ENCODE peak calls at places on chromosome 16, in eight cellular contexts. One of them, this sample, is unnamed.

GRCh38 chr16:74766729-74767128 is 7.9 kb downstream of the FA2H start:
- DNase-seq in cardiac muscle cell: no peak
- DNase-seq in stimulated activated CD4-positive, alpha-beta T cell treated with anti-CD3 and anti-CD28 coated beads, Interleukin-1b, Interleukin-23, amount 100 ng/mL, for 48 hours: no peak
- DNase-seq in substantia nigra: no peak
- DNase-seq in HCEC 1CT: no peak
- DNase-seq in prostate gland: no peak
- DNase-seq in iris pigment epithelial cell: no peak
- DNase-seq in esophagus squamous epithelium: no peak
- DNase-seq in this sample: no peak

GRCh38 chr16:80776856-80777255 is 27.5 kb downstream of the CDYL2 start:
- DNase-seq in substantia nigra: no peak
- DNase-seq in esophagus squamous epithelium: no peak
- DNase-seq in prostate gland: no peak
- DNase-seq in iris pigment epithelial cell: no peak
- DNase-seq in cardiac muscle cell: no peak
- DNase-seq in HCEC 1CT: no peak
- DNase-seq in stimulated activated CD4-positive, alpha-beta T cell treated with anti-CD3 and anti-CD28 coated beads, Interleukin-1b, Interleukin-23, amount 100 ng/mL, for 48 hours: no peak
- DNase-seq in this sample: no peak

GRCh38 chr16:30748634-30749445 is 615 bp downstream of the PHKG2 start:
- DNase-seq in HCEC 1CT: peak; percentile 32
- DNase-seq in esophagus squamous epithelium: no peak
- DNase-seq in prostate gland: no peak
- DNase-seq in stimulated activated CD4-positive, alpha-beta T cell treated with anti-CD3 and anti-CD28 coated beads, Interleukin-1b, Interleukin-23, amount 100 ng/mL, for 48 hours: peak; percentile 32
- DNase-seq in iris pigment epithelial cell: peak; percentile 60
- DNase-seq in substantia nigra: no peak
- DNase-seq in cardiac muscle cell: peak; percentile 61
- DNase-seq in this sample: no peak

GRCh38 chr16:6081320-6081976 is 983.9 kb upstream of the EEF2KMT start:
- DNase-seq in iris pigment epithelial cell: no peak
- DNase-seq in prostate gland: no peak
- DNase-seq in cardiac muscle cell: no peak
- DNase-seq in stimulated activated CD4-positive, alpha-beta T cell treated with anti-CD3 and anti-CD28 coated beads, Interleukin-1b, Interleukin-23, amount 100 ng/mL, for 48 hours: peak; percentile 13
- DNase-seq in HCEC 1CT: no peak
- DNase-seq in substantia nigra: no peak
- DNase-seq in esophagus squamous epithelium: no peak
- DNase-seq in this sample: no peak

GRCh38 chr16:67181346-67181745 is 2.4 kb downstream of the MATCAP1 start:
- DNase-seq in substantia nigra: no peak
- DNase-seq in iris pigment epithelial cell: peak; percentile 74
- DNase-seq in cardiac muscle cell: peak; percentile 89
- DNase-seq in prostate gland: no peak
- DNase-seq in stimulated activated CD4-positive, alpha-beta T cell treated with anti-CD3 and anti-CD28 coated beads, Interleukin-1b, Interleukin-23, amount 100 ng/mL, for 48 hours: no peak
- DNase-seq in esophagus squamous epithelium: no peak
- DNase-seq in HCEC 1CT: peak; percentile 82
- DNase-seq in this sample: no peak

GRCh38 chr16:87956169-87956770 is 5.0 kb downstream of the BANP start:
- DNase-seq in HCEC 1CT: no peak
- DNase-seq in prostate gland: no peak
- DNase-seq in substantia nigra: no peak
- DNase-seq in cardiac muscle cell: peak; percentile 62
- DNase-seq in stimulated activated CD4-positive, alpha-beta T cell treated with anti-CD3 and anti-CD28 coated beads, Interleukin-1b, Interleukin-23, amount 100 ng/mL, for 48 hours: peak; percentile 85
- DNase-seq in esophagus squamous epithelium: no peak
- DNase-seq in iris pigment epithelial cell: peak; percentile 74
- DNase-seq in this sample: no peak

GRCh38 chr16:14186007-14186953 is 115.2 kb downstream of the MRTFB start:
- DNase-seq in cardiac muscle cell: peak; percentile 85
- DNase-seq in stimulated activated CD4-positive, alpha-beta T cell treated with anti-CD3 and anti-CD28 coated beads, Interleukin-1b, Interleukin-23, amount 100 ng/mL, for 48 hours: peak; percentile 13
- DNase-seq in iris pigment epithelial cell: peak; percentile 74
- DNase-seq in prostate gland: no peak
- DNase-seq in substantia nigra: no peak
- DNase-seq in esophagus squamous epithelium: no peak
- DNase-seq in HCEC 1CT: peak; percentile 79
- DNase-seq in this sample: no peak

GRCh38 chr16:72958522-72959076 is 89.3 kb downstream of the ZFHX3 start:
- DNase-seq in substantia nigra: no peak
- DNase-seq in prostate gland: no peak
- DNase-seq in esophagus squamous epithelium: no peak
- DNase-seq in stimulated activated CD4-positive, alpha-beta T cell treated with anti-CD3 and anti-CD28 coated beads, Interleukin-1b, Interleukin-23, amount 100 ng/mL, for 48 hours: no peak
- DNase-seq in cardiac muscle cell: no peak
- DNase-seq in HCEC 1CT: no peak
- DNase-seq in iris pigment epithelial cell: no peak
- DNase-seq in this sample: no peak

GRCh38 chr16:86455116-86455515 is 55.2 kb upstream of the FOXF1 start:
- DNase-seq in stimulated activated CD4-positive, alpha-beta T cell treated with anti-CD3 and anti-CD28 coated beads, Interleukin-1b, Interleukin-23, amount 100 ng/mL, for 48 hours: no peak
- DNase-seq in cardiac muscle cell: peak; percentile 44
- DNase-seq in iris pigment epithelial cell: peak; percentile 83
- DNase-seq in HCEC 1CT: peak; percentile 15
- DNase-seq in esophagus squamous epithelium: no peak
- DNase-seq in prostate gland: no peak
- DNase-seq in substantia nigra: no peak
- DNase-seq in this sample: no peak